ENCODE peak calls at places on chromosomes 3 and 15, in six cellular contexts. One of them, this sample, is unnamed.

GRCh38 chr15:78565951-78566774 is 843 bp downstream of the CHRNA5 start:
- DNase-seq in H1: peak
- DNase-seq in HepG2: peak
- DNase-seq in SK-N-SH: peak
- DNase-seq in GM12878: no peak
- DNase-seq in GM12892: no peak
- DNase-seq in this sample: no peak

GRCh38 chr15:78007211-78007956 is 70.1 kb downstream of the TBC1D2B start:
- DNase-seq in GM12878: no peak
- DNase-seq in SK-N-SH: no peak
- DNase-seq in H1: no peak
- DNase-seq in GM12892: no peak
- DNase-seq in HepG2: no peak
- DNase-seq in this sample: no peak

GRCh38 chr15:70180186-70180875 is 82.6 kb upstream of the TLE3 start:
- DNase-seq in GM12878: no peak
- DNase-seq in GM12892: no peak
- DNase-seq in SK-N-SH: no peak
- DNase-seq in H1: no peak
- DNase-seq in HepG2: no peak
- DNase-seq in this sample: no peak

GRCh38 chr3:193894121-193894863 is 241.7 kb upstream of the HES1 start:
- DNase-seq in HepG2: no peak
- DNase-seq in GM12878: no peak
- DNase-seq in GM12892: no peak
- DNase-seq in H1: no peak
- DNase-seq in SK-N-SH: no peak
- DNase-seq in this sample: no peak

GRCh38 chr3:119580148-119580760 is 962 bp downstream of the ADPRH start:
- DNase-seq in SK-N-SH: peak
- DNase-seq in H1: peak
- DNase-seq in GM12892: peak
- DNase-seq in HepG2: no peak
- DNase-seq in GM12878: no peak
- DNase-seq in this sample: peak

GRCh38 chr15:95687056-95687455 is 643.4 kb upstream of the NR2F2 start:
- DNase-seq in HepG2: no peak
- DNase-seq in SK-N-SH: no peak
- DNase-seq in H1: no peak
- DNase-seq in GM12892: no peak
- DNase-seq in GM12878: no peak
- DNase-seq in this sample: no peak

GRCh38 chr3:134476977-134477376 is 8.8 kb downstream of the ANAPC13 start:
- DNase-seq in SK-N-SH: no peak
- DNase-seq in H1: no peak
- DNase-seq in GM12878: no peak
- DNase-seq in GM12892: no peak
- DNase-seq in HepG2: no peak
- DNase-seq in this sample: no peak

GRCh38 chr3:155651489-155652223 is 93.2 kb downstream of the PLCH1 start:
- DNase-seq in GM12892: no peak
- DNase-seq in H1: no peak
- DNase-seq in SK-N-SH: no peak
- DNase-seq in HepG2: no peak
- DNase-seq in GM12878: no peak
- DNase-seq in this sample: no peak

GRCh38 chr3:43951813-43952212 is 261.1 kb downstream of the ABHD5 start:
- DNase-seq in SK-N-SH: no peak
- DNase-seq in GM12892: no peak
- DNase-seq in HepG2: no peak
- DNase-seq in GM12878: no peak
- DNase-seq in H1: no peak
- DNase-seq in this sample: no peak

GRCh38 chr3:34285465-34286188 is 487.2 kb downstream of the PDCD6IP start:
- DNase-seq in H1: no peak
- DNase-seq in GM12892: no peak
- DNase-seq in GM12878: no peak
- DNase-seq in HepG2: no peak
- DNase-seq in SK-N-SH: no peak
- DNase-seq in this sample: no peak

GRCh38 chr3:123610331-123610730 is 25.5 kb upstream of the HACD2 start:
- DNase-seq in H1: no peak
- DNase-seq in HepG2: no peak
- DNase-seq in SK-N-SH: no peak
- DNase-seq in GM12892: no peak
- DNase-seq in GM12878: no peak
- DNase-seq in this sample: no peak

GRCh38 chr3:123298903-123299302 is 97.2 kb downstream of the SEC22A start:
- DNase-seq in GM12892: no peak
- DNase-seq in HepG2: no peak
- DNase-seq in H1: no peak
- DNase-seq in GM12878: no peak
- DNase-seq in SK-N-SH: no peak
- DNase-seq in this sample: no peak

GRCh38 chr15:66100761-66101160 is 152.8 kb downstream of the MEGF11 start:
- DNase-seq in H1: no peak
- DNase-seq in GM12878: no peak
- DNase-seq in HepG2: no peak
- DNase-seq in GM12892: no peak
- DNase-seq in SK-N-SH: no peak
- DNase-seq in this sample: no peak

GRCh38 chr15:30921781-30922371 is 18.2 kb downstream of the FAN1 start:
- DNase-seq in GM12878: no peak
- DNase-seq in HepG2: no peak
- DNase-seq in H1: peak
- DNase-seq in SK-N-SH: peak
- DNase-seq in GM12892: no peak
- DNase-seq in this sample: no peak

GRCh38 chr3:100448079-100448478 is 44.3 kb upstream of the TMEM45A start:
- DNase-seq in H1: no peak
- DNase-seq in HepG2: no peak
- DNase-seq in GM12892: no peak
- DNase-seq in SK-N-SH: no peak
- DNase-seq in GM12878: no peak
- DNase-seq in this sample: no peak

GRCh38 chr3:112742934-112743333 is 102.0 kb upstream of the CCDC80 start:
- DNase-seq in GM12878: no peak
- DNase-seq in H1: no peak
- DNase-seq in GM12892: no peak
- DNase-seq in SK-N-SH: no peak
- DNase-seq in HepG2: no peak
- DNase-seq in this sample: no peak

GRCh38 chr3:66723231-66723630 is 222.4 kb upstream of the LRIG1 start:
- DNase-seq in SK-N-SH: no peak
- DNase-seq in GM12892: no peak
- DNase-seq in GM12878: no peak
- DNase-seq in HepG2: no peak
- DNase-seq in H1: no peak
- DNase-seq in this sample: no peak

GRCh38 chr3:79255696-79256095 is 512.1 kb downstream of the ROBO1 start:
- DNase-seq in SK-N-SH: no peak
- DNase-seq in GM12892: no peak
- DNase-seq in HepG2: no peak
- DNase-seq in GM12878: no peak
- DNase-seq in H1: no peak
- DNase-seq in this sample: no peak

GRCh38 chr3:193572426-193572908 is 17.8 kb upstream of the ATP13A4 start:
- DNase-seq in GM12878: no peak
- DNase-seq in HepG2: peak
- DNase-seq in H1: peak
- DNase-seq in SK-N-SH: peak
- DNase-seq in GM12892: peak
- DNase-seq in this sample: no peak

GRCh38 chr3:130787422-130788068 is 40.9 kb upstream of the PIK3R4 start:
- DNase-seq in GM12892: no peak
- DNase-seq in GM12878: no peak
- DNase-seq in SK-N-SH: no peak
- DNase-seq in H1: no peak
- DNase-seq in HepG2: no peak
- DNase-seq in this sample: no peak

GRCh38 chr3:32340639-32341365 is 50.9 kb upstream of the CMTM7 start:
- DNase-seq in GM12878: no peak
- DNase-seq in H1: no peak
- DNase-seq in HepG2: peak
- DNase-seq in GM12892: no peak
- DNase-seq in SK-N-SH: no peak
- DNase-seq in this sample: no peak

GRCh38 chr3:141279074-141279945 is 47.7 kb downstream of the PXYLP1 start:
- DNase-seq in HepG2: peak
- DNase-seq in SK-N-SH: peak
- DNase-seq in GM12892: no peak
- DNase-seq in GM12878: no peak
- DNase-seq in H1: no peak
- DNase-seq in this sample: no peak

GRCh38 chr15:28021281-28022039 is 77.7 kb downstream of the OCA2 start:
- DNase-seq in GM12892: no peak
- DNase-seq in GM12878: no peak
- DNase-seq in HepG2: peak
- DNase-seq in SK-N-SH: peak
- DNase-seq in H1: peak
- DNase-seq in this sample: no peak

GRCh38 chr3:193848547-193848946 is 255.5 kb downstream of the OPA1 start:
- DNase-seq in GM12892: no peak
- DNase-seq in HepG2: no peak
- DNase-seq in SK-N-SH: no peak
- DNase-seq in H1: no peak
- DNase-seq in GM12878: no peak
- DNase-seq in this sample: no peak

GRCh38 chr3:98778852-98779379 is 15.8 kb downstream of the ST3GAL6 start:
- DNase-seq in H1: no peak
- DNase-seq in GM12878: no peak
- DNase-seq in GM12892: no peak
- DNase-seq in SK-N-SH: no peak
- DNase-seq in HepG2: peak
- DNase-seq in this sample: no peak

GRCh38 chr15:44068346-44068745 is 126.7 kb downstream of the FRMD5 start:
- DNase-seq in GM12878: no peak
- DNase-seq in H1: no peak
- DNase-seq in SK-N-SH: no peak
- DNase-seq in GM12892: no peak
- DNase-seq in HepG2: no peak
- DNase-seq in this sample: no peak

GRCh38 chr15:44064706-44065105 is 130.4 kb downstream of the FRMD5 start:
- DNase-seq in SK-N-SH: no peak
- DNase-seq in GM12878: no peak
- DNase-seq in GM12892: no peak
- DNase-seq in HepG2: no peak
- DNase-seq in H1: no peak
- DNase-seq in this sample: no peak

GRCh38 chr15:44069489-44069888 is 125.6 kb downstream of the FRMD5 start:
- DNase-seq in SK-N-SH: no peak
- DNase-seq in GM12892: no peak
- DNase-seq in HepG2: no peak
- DNase-seq in GM12878: no peak
- DNase-seq in H1: no peak
- DNase-seq in this sample: no peak

DNA sequence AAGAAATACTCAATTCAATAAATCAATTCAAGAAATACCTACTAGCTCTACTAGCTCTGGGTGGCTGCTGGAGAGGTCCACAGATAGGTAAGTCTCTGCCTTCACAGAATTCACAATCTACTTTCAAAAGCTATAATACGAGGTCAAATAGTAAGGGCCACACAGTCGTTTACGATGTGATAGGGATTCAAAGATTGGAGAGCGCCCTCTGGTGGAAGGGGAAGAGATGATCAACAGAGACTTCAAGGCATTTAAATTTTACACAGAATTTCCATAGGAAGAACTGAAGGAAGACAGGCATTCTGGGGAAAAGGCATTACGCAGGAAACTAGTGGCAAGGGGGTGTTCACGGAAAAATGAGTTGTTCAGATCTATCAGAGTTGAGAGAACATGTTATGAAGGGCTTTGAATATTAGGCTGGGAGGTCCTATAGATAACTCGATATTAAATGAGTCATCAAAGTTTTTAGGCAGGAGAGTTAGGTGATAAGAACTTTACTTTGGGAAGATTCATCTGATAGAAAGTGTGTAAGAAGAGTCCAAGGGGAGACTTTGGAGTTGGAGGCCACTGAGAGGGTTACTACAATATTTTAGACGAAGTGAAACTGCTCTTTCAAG is 128.8 kb downstream of the FRMD5 start:
- DNase-seq in SK-N-SH: peak
- DNase-seq in HepG2: peak
- DNase-seq in GM12878: peak
- DNase-seq in GM12892: peak
- DNase-seq in H1: peak
- DNase-seq in this sample: peak
- TF ChIP-seq TAF1 in SK-N-SH: no peak
- TF ChIP-seq TAF1 in HepG2: no peak
- TF ChIP-seq TAF1 in GM12878: no peak
- TF ChIP-seq TAF1 in GM12892: no peak
- TF ChIP-seq TAF1 in H1: no peak
- TF ChIP-seq TAF1 in this sample: no peak

GRCh38 chr3:186165331-186165730 is 56.4 kb upstream of the ETV5 start:
- DNase-seq in SK-N-SH: no peak
- DNase-seq in GM12878: no peak
- DNase-seq in HepG2: no peak
- DNase-seq in GM12892: no peak
- DNase-seq in H1: no peak
- DNase-seq in this sample: no peak
- TF ChIP-seq TAF1 in SK-N-SH: no peak
- TF ChIP-seq TAF1 in GM12878: no peak
- TF ChIP-seq TAF1 in HepG2: no peak
- TF ChIP-seq TAF1 in GM12892: no peak
- TF ChIP-seq TAF1 in H1: no peak
- TF ChIP-seq TAF1 in this sample: no peak

GRCh38 chr15:76756371-76756770 is 148.8 kb downstream of the SCAPER start:
- DNase-seq in GM12892: no peak
- DNase-seq in SK-N-SH: no peak
- DNase-seq in HepG2: no peak
- DNase-seq in H1: no peak
- DNase-seq in GM12878: no peak
- DNase-seq in this sample: no peak

GRCh38 chr15:76753771-76754170 is 151.4 kb downstream of the SCAPER start:
- DNase-seq in SK-N-SH: no peak
- DNase-seq in HepG2: no peak
- DNase-seq in GM12878: no peak
- DNase-seq in GM12892: no peak
- DNase-seq in H1: no peak
- DNase-seq in this sample: no peak

GRCh38 chr15:76752549-76752948 is 152.6 kb downstream of the SCAPER start:
- DNase-seq in HepG2: no peak
- DNase-seq in GM12892: no peak
- DNase-seq in H1: no peak
- DNase-seq in GM12878: no peak
- DNase-seq in SK-N-SH: no peak
- DNase-seq in this sample: no peak

GRCh38 chr15:76753131-76753530 is 152.0 kb downstream of the SCAPER start:
- DNase-seq in SK-N-SH: no peak
- DNase-seq in GM12878: no peak
- DNase-seq in H1: no peak
- DNase-seq in HepG2: peak
- DNase-seq in GM12892: no peak
- DNase-seq in this sample: no peak
- TF ChIP-seq TAF1 in SK-N-SH: no peak
- TF ChIP-seq TAF1 in GM12878: no peak
- TF ChIP-seq TAF1 in H1: no peak
- TF ChIP-seq TAF1 in HepG2: no peak
- TF ChIP-seq TAF1 in GM12892: no peak
- TF ChIP-seq TAF1 in this sample: no peak

GRCh38 chr3:8223766-8224165 is 277.9 kb upstream of the LMCD1 start:
- DNase-seq in GM12878: no peak
- DNase-seq in HepG2: no peak
- DNase-seq in SK-N-SH: peak
- DNase-seq in H1: no peak
- DNase-seq in GM12892: no peak
- DNase-seq in this sample: no peak

GRCh38 chr3:8220291-8220690 is 281.3 kb upstream of the LMCD1 start:
- DNase-seq in SK-N-SH: no peak
- DNase-seq in GM12878: no peak
- DNase-seq in H1: no peak
- DNase-seq in GM12892: no peak
- DNase-seq in HepG2: peak
- DNase-seq in this sample: no peak
- TF ChIP-seq TAF1 in SK-N-SH: no peak
- TF ChIP-seq TAF1 in GM12878: no peak
- TF ChIP-seq TAF1 in H1: no peak
- TF ChIP-seq TAF1 in GM12892: no peak
- TF ChIP-seq TAF1 in HepG2: no peak
- TF ChIP-seq TAF1 in this sample: no peak

This sample was measured in GM12891.